ENCODE peak calls at places on chromosomes 16 and 17, in five cellular contexts. R is lower leg skin; Z is activated naive CD4-positive, alpha-beta T cell; Y is effector CD4-positive, alpha-beta T cell; G is T-helper 2 cell. P is an unnamed sample.

GRCh38 chr17:79084291-79085153 is 9.9 kb downstream of the ENGASE start:
- DNase-seq in R (no peak), Z (no peak), Y (no peak), G (no peak), P (no peak)

GRCh38 chr17:76442341-76443338 is 10.3 kb downstream of the UBE2O start:
- DNase-seq in R (no peak), Z (no peak), Y (no peak), G (no peak), P (no peak)

GRCh38 chr16:50309527-50310307 is 43.4 kb downstream of the ADCY7 start:
- DNase-seq in R (peak), Z (no peak), Y (no peak), G (no peak), P (no peak)

GRCh38 chr16:13573903-13574302 is 346.1 kb upstream of the ERCC4 start:
- DNase-seq in R (no peak), Z (no peak), Y (no peak), G (no peak), P (no peak)

GRCh38 chr17:36911007-36911406 is 26.3 kb upstream of the LHX1 start:
- DNase-seq in R (no peak), Z (no peak), Y (no peak), G (no peak), P (no peak)

GRCh38 chr17:55335625-55336024 is 70.9 kb downstream of the HLF start:
- DNase-seq in R (no peak), Z (no peak), Y (no peak), G (no peak), P (no peak)

GRCh38 chr17:43916385-43916784 is 9.0 kb upstream of the MPP2 start:
- DNase-seq in R (no peak), Z (no peak), Y (no peak), G (no peak), P (no peak)

GRCh38 chr17:64162575-64162974 is 32.6 kb upstream of the ERN1 start:
- DNase-seq in R (no peak), Z (no peak), Y (no peak), G (no peak), P (no peak)

GRCh38 chr16:69845181-69845580 is 83.0 kb downstream of the WWP2 start:
- DNase-seq in R (no peak), Z (no peak), Y (no peak), G (no peak), P (no peak)

GRCh38 chr17:72667096-72668063 is 425.1 kb downstream of the SLC39A11 start:
- DNase-seq in R (no peak), Z (no peak), Y (no peak), G (no peak), P (no peak)

GRCh38 chr17:80474231-80474932 is 2.0 kb downstream of the NPTX1 start:
- DNase-seq in R (no peak), Z (no peak), Y (no peak), G (no peak), P (peak)

GRCh38 chr17:51258756-51259573 is 884 bp downstream of the MBTD1 start:
- DNase-seq in R (peak), Z (peak), Y (no peak), G (no peak), P (no peak)

GRCh38 chr16:51508813-51509212 is 357.7 kb upstream of the SALL1 start:
- DNase-seq in R (peak), Z (no peak), Y (no peak), G (no peak), P (no peak)

GRCh38 chr16:48862087-48862532 is 252.1 kb upstream of the N4BP1 start:
- DNase-seq in R (no peak), Z (no peak), Y (no peak), G (no peak), P (no peak)

GRCh38 chr17:38550661-38551060 is 55.1 kb downstream of the SRCIN1 start:
- DNase-seq in R (peak), Z (no peak), Y (no peak), G (no peak), P (no peak)

GRCh38 chr16:89678258-89678657 is 8.2 kb upstream of the CDK10 start:
- DNase-seq in R (no peak), Z (no peak), Y (no peak), G (no peak), P (no peak)

GRCh38 chr17:66507103-66507923 is 204.9 kb downstream of the PRKCA start:
- DNase-seq in R (no peak), Z (no peak), Y (no peak), G (no peak), P (no peak)

GRCh38 chr16:55421225-55421624 is 57.8 kb upstream of the MMP2 start:
- DNase-seq in R (no peak), Z (no peak), Y (no peak), G (no peak), P (no peak)

GRCh38 chr17:19448341-19449268 is 37.6 kb downstream of the RNF112 start:
- DNase-seq in R (peak), Z (no peak), Y (no peak), G (no peak), P (no peak)

GRCh38 chr17:8003594-8004181 is 1.3 kb downstream of the GUCY2D start:
- DNase-seq in R (no peak), Z (no peak), Y (no peak), G (no peak), P (no peak)

P was measured in SHP77.